ENCODE peak calls at places on chromosomes 6 and 20, in four cellular contexts. Y, C, E and Z are unnamed samples.
A peak's percentile ranks its signal among the peaks of the same experiment; 100 is the strongest.

GRCh38 chr20:62484478-62484877 is 8.7 kb upstream of the GATA5 start:
- DNase-seq in C (no peak), Y (no peak), E (no peak), Z (no peak)

GRCh38 chr6:41707565-41708200 is 27.7 kb downstream of the TFEB start:
- DNase-seq in E (peak; percentile 7), Y (no peak), C (no peak), Z (no peak)

GRCh38 chr6:15948930-15949900 is 179.7 kb upstream of the MYLIP start:
- DNase-seq in Y (no peak), C (peak; percentile 54), E (no peak), Z (no peak)

GRCh38 chr6:121652726-121653623 is 217.5 kb downstream of the GJA1 start:
- DNase-seq in E (no peak), Y (no peak), C (no peak), Z (no peak)

GRCh38 chr6:168124161-168124560 is 45.1 kb upstream of the FRMD1 start:
- DNase-seq in Y (no peak), C (no peak), E (no peak), Z (no peak)

GRCh38 chr6:54899442-54899841 is 52.9 kb downstream of the FAM83B start:
- DNase-seq in Y (no peak), C (no peak), E (no peak), Z (no peak)

GRCh38 chr6:144897441-144897921 is 612.3 kb downstream of the UTRN start:
- DNase-seq in E (no peak), C (no peak), Y (no peak), Z (no peak)

GRCh38 chr20:44901972-44902371 is 7.9 kb upstream of the PABPC1L start:
- DNase-seq in E (no peak), Y (no peak), C (no peak), Z (no peak)

GRCh38 chr20:45036044-45036755 is 64.7 kb downstream of the KCNS1 start:
- DNase-seq in E (no peak), C (no peak), Y (no peak), Z (peak; percentile 39)

GRCh38 chr6:73579851-73580246 is 59.0 kb upstream of the EEF1A1 start:
- DNase-seq in E (no peak), Y (peak; percentile 52), C (no peak), Z (no peak)

GRCh38 chr20:34922654-34923381 is 32.8 kb downstream of the GSS start:
- DNase-seq in C (no peak), Y (peak; percentile 68), E (no peak), Z (no peak)

GRCh38 chr6:16949696-16950095 is 152.2 kb upstream of the STMND1 start:
- DNase-seq in E (no peak), C (no peak), Y (no peak), Z (no peak)

GRCh38 chr6:108737594-108738546 is 110.4 kb upstream of the ARMC2 start:
- DNase-seq in C (no peak), E (no peak), Y (no peak), Z (no peak)

GRCh38 chr20:2693286-2693995 is 861 bp downstream of the EBF4 start:
- DNase-seq in Y (no peak), C (no peak), E (peak; percentile 23), Z (peak; percentile 45)